ENCODE peak calls at places on chromosomes 2 and 18, in ten cellular contexts. Y is activated CD4-positive, CD25-positive, alpha-beta regulatory T cell treated with anti-CD3 and anti-CD28 coated beads, Interleukin-2, amount 50 U/mL, for 72 hours; G is nephron progenitor cell; T is aorta; K is stimulated activated CD4-positive, alpha-beta T cell treated with anti-CD3 and anti-CD28 coated beads, TNF-alpha, amount 100 ng/mL, for 48 hours; R is NCI-H1092; C is G401; B is progenitor cell of endocrine pancreas; N is Calu3; U is kidney. J is an unnamed sample.

GRCh38 chr2:191234456-191234855 is 10.7 kb upstream of the MYO1B start:
- DNase-seq in Y (no peak), G (no peak), T (no peak), K (no peak), R (no peak), C (no peak), B (no peak), N (no peak), U (no peak), J (no peak)

GRCh38 chr2:216159161-216159560 is 50.0 kb downstream of the XRCC5 start:
- DNase-seq in Y (no peak), G (no peak), T (no peak), K (no peak), R (no peak), C (no peak), B (no peak), N (no peak), U (no peak), J (no peak)

GRCh38 chr2:126771501-126772195 is 115.7 kb downstream of the GYPC start:
- DNase-seq in Y (peak), G (no peak), T (no peak), K (no peak), R (no peak), C (no peak), B (no peak), N (no peak), U (no peak), J (no peak)

GRCh38 chr2:10042301-10043161 is 819 bp upstream of the KLF11 start:
- DNase-seq in Y (no peak), G (peak), T (peak), K (no peak), R (no peak), C (peak), B (no peak), N (no peak), U (peak), J (peak)

GRCh38 chr18:74299746-74300145 is 8.0 kb upstream of the CYB5A start:
- DNase-seq in Y (no peak), G (no peak), T (no peak), K (no peak), R (no peak), C (no peak), B (no peak), N (no peak), U (no peak), J (no peak)

GRCh38 chr2:11082880-11083279 is 72.4 kb upstream of the SLC66A3 start:
- DNase-seq in Y (no peak), G (no peak), T (no peak), K (no peak), R (no peak), C (no peak), B (no peak), N (no peak), U (no peak), J (no peak)

GRCh38 chr2:239249781-239250180 is 151.0 kb downstream of the HDAC4 start:
- DNase-seq in Y (peak), G (no peak), T (peak), K (no peak), R (no peak), C (no peak), B (no peak), N (no peak), U (peak), J (no peak)

GRCh38 chr2:137000790-137001189 is 235.4 kb downstream of the THSD7B start:
- DNase-seq in Y (no peak), G (no peak), T (no peak), K (no peak), R (no peak), C (no peak), B (no peak), N (no peak), U (no peak), J (no peak)

GRCh38 chr2:28588231-28588725 is 92.4 kb downstream of the PLB1 start:
- DNase-seq in Y (peak), G (no peak), T (no peak), K (no peak), R (no peak), C (no peak), B (no peak), N (no peak), U (no peak), J (peak)

GRCh38 chr2:172480301-172481218 is 53.2 kb downstream of the ITGA6 start:
- DNase-seq in Y (no peak), G (peak), T (no peak), K (no peak), R (no peak), C (no peak), B (no peak), N (no peak), U (peak), J (no peak)

GRCh38 chr2:197560146-197560665 is 44.3 kb downstream of the MOB4 start:
- DNase-seq in Y (no peak), G (no peak), T (no peak), K (no peak), R (no peak), C (no peak), B (no peak), N (no peak), U (no peak), J (peak)

GRCh38 chr2:156492979-156493378 is 56.8 kb downstream of the GPD2 start:
- DNase-seq in Y (no peak), G (no peak), T (no peak), K (no peak), R (no peak), C (no peak), B (no peak), N (no peak), U (no peak), J (no peak)

GRCh38 chr18:6198585-6198984 is 216.1 kb downstream of the L3MBTL4 start:
- DNase-seq in Y (no peak), G (no peak), T (no peak), K (no peak), R (no peak), C (no peak), B (no peak), N (no peak), U (no peak), J (no peak)

GRCh38 chr18:49901862-49902340 is 88.6 kb upstream of the ACAA2 start:
- DNase-seq in Y (no peak), G (no peak), T (no peak), K (no peak), R (no peak), C (no peak), B (no peak), N (no peak), U (no peak), J (no peak)

GRCh38 chr2:49616800-49617199 is 462.5 kb upstream of the FSHR start:
- DNase-seq in Y (no peak), G (peak), T (no peak), K (no peak), R (no peak), C (peak), B (no peak), N (peak), U (no peak), J (peak)

GRCh38 chr2:100253786-100254185 is 68.5 kb downstream of the LONRF2 start:
- DNase-seq in Y (no peak), G (no peak), T (no peak), K (no peak), R (no peak), C (no peak), B (no peak), N (no peak), U (no peak), J (no peak)

GRCh38 chr18:3649559-3650426 is 199.8 kb downstream of the TGIF1 start:
- DNase-seq in Y (no peak), G (no peak), T (peak), K (no peak), R (no peak), C (peak), B (no peak), N (peak), U (no peak), J (no peak)

GRCh38 chr2:102267774-102268173 is 43.6 kb upstream of the IL1RL1 start:
- DNase-seq in Y (no peak), G (no peak), T (no peak), K (no peak), R (no peak), C (no peak), B (no peak), N (no peak), U (no peak), J (no peak)

GRCh38 chr2:23249348-23249747 is 135.6 kb upstream of the KLHL29 start:
- DNase-seq in Y (no peak), G (no peak), T (peak), K (no peak), R (no peak), C (peak), B (no peak), N (no peak), U (no peak), J (peak)

GRCh38 chr2:175605989-175606841 is 395.9 kb downstream of the LNPK start:
- DNase-seq in Y (no peak), G (no peak), T (no peak), K (no peak), R (peak), C (no peak), B (no peak), N (no peak), U (no peak), J (no peak)

GRCh38 chr2:17814601-17815000 is 1.7 kb upstream of the MSGN1 start:
- DNase-seq in Y (no peak), G (no peak), T (no peak), K (no peak), R (no peak), C (no peak), B (no peak), N (no peak), U (no peak), J (no peak)

GRCh38 chr18:50162486-50163304 is 32.3 kb downstream of the MYO5B start:
- DNase-seq in Y (no peak), G (no peak), T (no peak), K (no peak), R (no peak), C (peak), B (no peak), N (peak), U (no peak), J (no peak)

GRCh38 chr2:31967790-31968189 is 43.0 kb downstream of the MEMO1 start:
- DNase-seq in Y (no peak), G (no peak), T (no peak), K (no peak), R (no peak), C (no peak), B (no peak), N (no peak), U (no peak), J (no peak)

GRCh38 chr2:241466230-241466629 is 42.2 kb downstream of the STK25 start:
- DNase-seq in Y (no peak), G (no peak), T (no peak), K (no peak), R (no peak), C (no peak), B (no peak), N (no peak), U (no peak), J (no peak)

GRCh38 chr2:113978524-113979171 is 88.8 kb downstream of the ACTR3 start:
- DNase-seq in Y (no peak), G (no peak), T (no peak), K (no peak), R (no peak), C (no peak), B (no peak), N (no peak), U (peak), J (no peak)

GRCh38 chr18:76495435-76496199 is 575 bp upstream of the ZNF516 start:
- DNase-seq in Y (no peak), G (peak), T (peak), K (no peak), R (peak), C (no peak), B (peak), N (peak), U (no peak), J (no peak)

GRCh38 chr2:206481056-206481455 is 37.7 kb downstream of the ADAM23 start:
- DNase-seq in Y (no peak), G (no peak), T (no peak), K (no peak), R (no peak), C (peak), B (no peak), N (no peak), U (no peak), J (no peak)

GRCh38 chr2:177015526-177015925 is 197.1 kb upstream of the HNRNPA3 start:
- DNase-seq in Y (no peak), G (no peak), T (no peak), K (no peak), R (no peak), C (peak), B (no peak), N (no peak), U (no peak), J (no peak)

GRCh38 chr2:15770148-15770547 is 170.2 kb upstream of the MYCN start:
- DNase-seq in Y (no peak), G (no peak), T (no peak), K (no peak), R (no peak), C (no peak), B (no peak), N (no peak), U (no peak), J (no peak)

GRCh38 chr18:36594621-36595020 is 234.2 kb downstream of the TPGS2 start:
- DNase-seq in Y (no peak), G (no peak), T (no peak), K (no peak), R (no peak), C (no peak), B (no peak), N (no peak), U (no peak), J (no peak)

J was measured in Ammon's horn.